ENCODE peak calls at places on chromosome 18, in four cellular contexts. One of them, this sample, is unnamed.

GRCh38 chr18:63063171-63063570 is 256.4 kb downstream of the BCL2 start:
- DNase-seq in midbrain: no peak
- DNase-seq in NCI-H524 treated with DMSO at 0.1 percent for 48 hours: no peak
- DNase-seq in stimulated activated naive CD8-positive, alpha-beta T cell treated with anti-CD3 and anti-CD28 coated beads, Interleukin-15, Interleukin-2, amounts not matched to agents 100 U/mL and 50 U/mL, for 24 hours: no peak
- DNase-seq in this sample: no peak

GRCh38 chr18:7476386-7476785 is 90.7 kb upstream of the PTPRM start:
- DNase-seq in midbrain: no peak
- DNase-seq in stimulated activated naive CD8-positive, alpha-beta T cell treated with anti-CD3 and anti-CD28 coated beads, Interleukin-15, Interleukin-2, amounts not matched to agents 100 U/mL and 50 U/mL, for 24 hours: no peak
- DNase-seq in NCI-H524 treated with DMSO at 0.1 percent for 48 hours: no peak
- DNase-seq in this sample: no peak

GRCh38 chr18:2686349-2686968 is 30.9 kb downstream of the SMCHD1 start:
- DNase-seq in NCI-H524 treated with DMSO at 0.1 percent for 48 hours: no peak
- DNase-seq in stimulated activated naive CD8-positive, alpha-beta T cell treated with anti-CD3 and anti-CD28 coated beads, Interleukin-15, Interleukin-2, amounts not matched to agents 100 U/mL and 50 U/mL, for 24 hours: no peak
- DNase-seq in midbrain: no peak
- DNase-seq in this sample: no peak

GRCh38 chr18:35141567-35142269 is 99.1 kb upstream of the ZNF397 start:
- DNase-seq in midbrain: no peak
- DNase-seq in stimulated activated naive CD8-positive, alpha-beta T cell treated with anti-CD3 and anti-CD28 coated beads, Interleukin-15, Interleukin-2, amounts not matched to agents 100 U/mL and 50 U/mL, for 24 hours: no peak
- DNase-seq in NCI-H524 treated with DMSO at 0.1 percent for 48 hours: peak
- DNase-seq in this sample: no peak

GRCh38 chr18:32548688-32549087 is 78.0 kb upstream of the GAREM1 start:
- DNase-seq in stimulated activated naive CD8-positive, alpha-beta T cell treated with anti-CD3 and anti-CD28 coated beads, Interleukin-15, Interleukin-2, amounts not matched to agents 100 U/mL and 50 U/mL, for 24 hours: no peak
- DNase-seq in NCI-H524 treated with DMSO at 0.1 percent for 48 hours: peak
- DNase-seq in midbrain: no peak
- DNase-seq in this sample: no peak

GRCh38 chr18:23998018-23998417 is 16.5 kb upstream of the TTC39C start:
- DNase-seq in midbrain: no peak
- DNase-seq in stimulated activated naive CD8-positive, alpha-beta T cell treated with anti-CD3 and anti-CD28 coated beads, Interleukin-15, Interleukin-2, amounts not matched to agents 100 U/mL and 50 U/mL, for 24 hours: no peak
- DNase-seq in NCI-H524 treated with DMSO at 0.1 percent for 48 hours: no peak
- DNase-seq in this sample: no peak

GRCh38 chr18:35582899-35583558 is 1.5 kb downstream of the GALNT1 start:
- DNase-seq in NCI-H524 treated with DMSO at 0.1 percent for 48 hours: no peak
- DNase-seq in midbrain: no peak
- DNase-seq in stimulated activated naive CD8-positive, alpha-beta T cell treated with anti-CD3 and anti-CD28 coated beads, Interleukin-15, Interleukin-2, amounts not matched to agents 100 U/mL and 50 U/mL, for 24 hours: no peak
- DNase-seq in this sample: no peak

GRCh38 chr18:80171190-80171872 is 62.3 kb downstream of the ADNP2 start:
- DNase-seq in NCI-H524 treated with DMSO at 0.1 percent for 48 hours: no peak
- DNase-seq in midbrain: peak
- DNase-seq in stimulated activated naive CD8-positive, alpha-beta T cell treated with anti-CD3 and anti-CD28 coated beads, Interleukin-15, Interleukin-2, amounts not matched to agents 100 U/mL and 50 U/mL, for 24 hours: peak
- DNase-seq in this sample: peak

GRCh38 chr18:13502585-13502984 is 223.8 kb downstream of the FAM210A start:
- DNase-seq in NCI-H524 treated with DMSO at 0.1 percent for 48 hours: no peak
- DNase-seq in midbrain: no peak
- DNase-seq in stimulated activated naive CD8-positive, alpha-beta T cell treated with anti-CD3 and anti-CD28 coated beads, Interleukin-15, Interleukin-2, amounts not matched to agents 100 U/mL and 50 U/mL, for 24 hours: no peak
- DNase-seq in this sample: no peak

GRCh38 chr18:59124370-59124704 is 15.3 kb upstream of the SEC11C start:
- DNase-seq in NCI-H524 treated with DMSO at 0.1 percent for 48 hours: no peak
- DNase-seq in stimulated activated naive CD8-positive, alpha-beta T cell treated with anti-CD3 and anti-CD28 coated beads, Interleukin-15, Interleukin-2, amounts not matched to agents 100 U/mL and 50 U/mL, for 24 hours: no peak
- DNase-seq in midbrain: no peak
- DNase-seq in this sample: no peak

GRCh38 chr18:10754128-10754527 is 228.3 kb downstream of the NAPG start:
- DNase-seq in midbrain: no peak
- DNase-seq in stimulated activated naive CD8-positive, alpha-beta T cell treated with anti-CD3 and anti-CD28 coated beads, Interleukin-15, Interleukin-2, amounts not matched to agents 100 U/mL and 50 U/mL, for 24 hours: no peak
- DNase-seq in NCI-H524 treated with DMSO at 0.1 percent for 48 hours: no peak
- DNase-seq in this sample: no peak

This sample was measured in K562.